ENCODE peak calls at places on chromosomes 11 and 22, in seven cellular contexts. X is epithelial cell of esophagus, R is left lung, G is prostate gland, J is K562, B is HFF-Myc, U is pancreas. C is an unnamed sample.
A peak's percentile ranks its signal among the peaks of the same experiment; 100 is the strongest.

GRCh38 chr22:45441158-45441557 is 27.7 kb downstream of the RIBC2 start:
- DNase-seq in B (peak; percentile 71), U (no peak), J (no peak), R (peak; percentile 30), X (peak; percentile 61), G (peak; percentile 57), C (peak; percentile 56)

GRCh38 chr22:28051787-28052356 is 132.8 kb upstream of the PITPNB start:
- DNase-seq in X (peak; percentile 66), G (peak; percentile 44), B (no peak), U (peak; percentile 75), J (peak; percentile 43), R (no peak), C (peak; percentile 32)

GRCh38 chr11:2302280-2302843 is 549 bp downstream of the TSPAN32 start:
- DNase-seq in B (no peak), X (no peak), U (peak; percentile 30), J (peak; percentile 51), R (peak; percentile 79), G (no peak), C (no peak)

GRCh38 chr22:40123387-40123786 is 54.3 kb upstream of the TNRC6B start:
- DNase-seq in U (no peak), J (peak; percentile 11), R (no peak), X (no peak), G (no peak), B (no peak), C (no peak)

GRCh38 chr11:57499413-57499982 is 16.0 kb downstream of the SLC43A1 start:
- DNase-seq in X (peak; percentile 85), U (peak; percentile 99), R (peak; percentile 98), J (peak; percentile 100), G (peak; percentile 94), B (peak; percentile 51), C (peak; percentile 94)

GRCh38 chr11:78231962-78232459 is 43.3 kb downstream of the USP35 start:
- DNase-seq in U (no peak), B (no peak), G (no peak), R (no peak), J (no peak), X (peak; percentile 63), C (no peak)

GRCh38 chr11:111408789-111409727 is 30.0 kb upstream of the POU2AF1 start:
- DNase-seq in U (no peak), J (no peak), G (no peak), X (no peak), B (peak; percentile 47), R (no peak), C (no peak)

GRCh38 chr22:33065230-33065629 is 7.0 kb upstream of the SYN3 start:
- DNase-seq in B (no peak), X (no peak), U (no peak), J (no peak), R (no peak), G (no peak), C (no peak)

GRCh38 chr22:27835446-27835845 is 33.9 kb upstream of the MN1 start:
- DNase-seq in X (no peak), B (no peak), U (no peak), J (no peak), G (no peak), R (no peak), C (no peak)

GRCh38 chr11:15629690-15630321 is 515.1 kb downstream of the INSC start:
- DNase-seq in R (no peak), U (peak; percentile 45), G (no peak), J (no peak), B (no peak), X (peak; percentile 36), C (no peak)

GRCh38 chr11:35390737-35391682 is 28.3 kb downstream of the SLC1A2 start:
- DNase-seq in B (no peak), U (peak; percentile 28), J (no peak), G (peak; percentile 75), X (peak; percentile 88), R (peak; percentile 55), C (no peak)

GRCh38 chr11:94507485-94507884 is 4.8 kb upstream of the C11orf97 start:
- DNase-seq in X (peak; percentile 83), G (no peak), J (no peak), U (no peak), B (no peak), R (no peak), C (no peak)

GRCh38 chr22:49739138-49739537 is 88.5 kb downstream of the BRD1 start:
- DNase-seq in B (no peak), G (no peak), J (no peak), U (no peak), X (no peak), R (no peak), C (no peak)

GRCh38 chr11:69241075-69241740 is 52.7 kb upstream of the MYEOV start:
- DNase-seq in X (no peak), G (no peak), U (no peak), R (no peak), B (no peak), J (no peak), C (peak; percentile 60)

GRCh38 chr11:72321381-72321996 is 77.5 kb upstream of the PHOX2A start:
- DNase-seq in X (peak; percentile 59), B (no peak), G (no peak), R (no peak), J (peak; percentile 89), U (no peak), C (no peak)

GRCh38 chr11:74929431-74930363 is 19.2 kb downstream of the XRRA1 start:
- DNase-seq in B (peak; percentile 90), G (peak; percentile 83), U (peak; percentile 33), J (peak; percentile 51), X (peak; percentile 94), R (no peak), C (peak; percentile 74)

GRCh38 chr22:39277135-39277607 is 32.4 kb upstream of the PDGFB start:
- DNase-seq in X (peak; percentile 74), B (no peak), G (no peak), J (no peak), R (no peak), U (no peak), C (no peak)

GRCh38 chr11:96303067-96303466 is 39.9 kb downstream of the MAML2 start:
- DNase-seq in X (peak; percentile 83), R (no peak), B (no peak), J (no peak), U (no peak), G (no peak), C (no peak)

GRCh38 chr22:43533131-43533530 is 121.3 kb downstream of the MPPED1 start:
- DNase-seq in U (no peak), X (no peak), J (no peak), G (no peak), B (no peak), R (no peak), C (peak; percentile 74)

GRCh38 chr11:84824624-84825023 is 802.5 kb downstream of the DLG2 start:
- DNase-seq in U (no peak), J (no peak), G (no peak), X (peak; percentile 15), B (no peak), R (no peak), C (no peak)

GRCh38 chr11:15198284-15198683 is 83.6 kb downstream of the INSC start:
- DNase-seq in U (no peak), R (no peak), B (no peak), G (no peak), X (no peak), J (no peak), C (no peak)

GRCh38 chr11:70569173-70569890 is 171.0 kb downstream of the CTTN start:
- DNase-seq in U (no peak), G (no peak), X (no peak), J (no peak), R (no peak), B (no peak), C (no peak)

GRCh38 chr22:38087855-38088254 is 3.9 kb upstream of the SLC16A8 start:
- DNase-seq in B (no peak), J (no peak), R (peak; percentile 52), X (no peak), U (no peak), G (no peak), C (no peak)
- H3K4me3 ChIP-seq in B (no peak overlapping the region), J (no peak overlapping the region), R (no peak overlapping the region), X (no peak overlapping the region), U (no peak overlapping the region), G (no peak overlapping the region), C (no peak overlapping the region)

GRCh38 chr11:123650901-123651300 is 3.5 kb downstream of the SCN3B start:
- DNase-seq in U (no peak), X (no peak), B (no peak), R (no peak), J (no peak), G (no peak), C (no peak)

GRCh38 chr11:123653997-123654565 is 343 bp downstream of the SCN3B start:
- DNase-seq in B (no peak), R (peak; percentile 86), G (peak; percentile 21), U (no peak), X (peak; percentile 59), J (peak; percentile 64), C (peak; percentile 86)

GRCh38 chr11:123654566-123655081 is at the start of gene SCN3B:
- DNase-seq in J (peak; percentile 94), G (peak; percentile 61), U (peak; percentile 84), R (peak; percentile 88), B (peak; percentile 10), X (peak; percentile 78), C (no peak)

GRCh38 chr11:123659311-123659710 is 4.9 kb upstream of the SCN3B start:
- DNase-seq in B (no peak), R (no peak), G (no peak), J (no peak), U (no peak), X (no peak), C (no peak)

DNA sequence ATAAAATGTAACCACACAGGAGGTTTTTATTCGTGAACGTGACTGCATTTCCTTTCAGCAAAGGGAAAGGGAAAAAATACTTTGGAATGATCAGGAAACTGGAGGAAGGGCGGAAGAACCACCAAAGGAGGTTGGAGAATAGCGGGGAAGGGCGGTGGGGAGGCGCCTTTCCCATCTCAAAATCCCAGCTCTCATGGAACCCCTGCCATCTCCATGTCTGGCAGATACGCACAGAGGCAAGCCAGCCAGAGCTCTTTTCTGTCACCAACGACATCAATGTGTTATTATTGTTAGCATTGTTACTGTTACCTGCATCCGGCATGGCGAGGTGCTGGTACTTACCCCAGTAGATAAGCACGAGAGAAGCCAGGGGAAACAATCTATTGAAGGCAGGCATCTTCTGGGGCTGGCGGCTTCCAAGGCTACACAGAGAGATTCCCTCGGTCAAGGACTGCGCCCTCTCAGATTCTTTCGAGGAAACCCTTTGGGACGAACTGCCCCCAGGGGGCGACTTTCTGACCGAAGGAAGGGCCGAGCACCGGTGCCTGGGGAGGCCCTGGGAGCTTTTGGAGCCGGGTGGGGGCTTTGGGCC is 923 bp downstream of the SCN3B start:
- DNase-seq in R (no peak), X (peak; percentile 5), B (no peak), J (no peak), G (no peak), U (no peak), C (no peak)
- TF ChIP-seq CTCF in R (no peak), X (no peak), B (peak; percentile 20), J (no peak), G (no peak), U (no peak), C (no peak)

GRCh38 chr11:60791534-60791933 is 6.4 kb downstream of the MS4A10 start:
- DNase-seq in J (no peak), U (no peak), G (no peak), R (no peak), B (no peak), X (no peak), C (no peak)
- H3K4me3 ChIP-seq in J (no peak overlapping the region), U (no peak overlapping the region), G (no peak overlapping the region), R (no peak overlapping the region), B (no peak overlapping the region), X (no peak overlapping the region), C (no peak overlapping the region)

DNA sequence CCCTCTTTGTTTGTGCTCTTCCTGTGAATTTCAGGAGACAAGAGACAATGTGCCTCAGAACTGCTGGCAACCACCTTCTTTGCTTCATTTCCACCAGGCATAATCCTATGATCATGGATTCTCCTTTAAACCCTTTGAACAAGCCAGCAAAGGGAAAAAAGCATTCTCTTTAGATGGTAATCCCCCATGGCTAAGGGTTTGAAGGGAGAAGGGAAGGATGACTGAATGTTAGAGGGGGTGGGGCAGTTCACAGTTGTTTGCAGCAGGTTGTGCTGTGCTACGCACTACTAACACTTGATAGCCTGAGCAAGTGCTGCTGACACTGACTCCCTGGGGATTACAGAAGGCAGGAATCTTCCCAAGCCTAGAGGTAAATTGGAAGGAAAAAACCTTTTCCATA is 462.5 kb upstream of the LRRC4C start:
- DNase-seq in J (no peak), R (no peak), U (no peak), G (no peak), B (no peak), X (no peak), C (no peak)
- TF ChIP-seq CTCF in J (no peak), R (no peak), U (no peak), G (no peak), B (no peak), X (no peak), C (no peak)

C was measured in lower leg skin.